ENCODE peak calls at places on chromosomes 2 and 18, in six cellular contexts. One of them, this sample, is unnamed.

GRCh38 chr2:173874003-173874898 is 90.9 kb downstream of the SP3 start:
- DNase-seq in HFF-Myc: no peak
- DNase-seq in BJ: no peak
- DNase-seq in AG04449: no peak
- DNase-seq in psoas muscle: no peak
- DNase-seq in cardiac muscle cell: no peak
- DNase-seq in this sample: no peak

GRCh38 chr18:7333163-7333562 is 102.3 kb downstream of the LRRC30 start:
- DNase-seq in psoas muscle: no peak
- DNase-seq in HFF-Myc: no peak
- DNase-seq in AG04449: no peak
- DNase-seq in BJ: no peak
- DNase-seq in cardiac muscle cell: no peak
- DNase-seq in this sample: no peak

GRCh38 chr2:139374307-139374850 is 594.2 kb upstream of the NXPH2 start:
- DNase-seq in cardiac muscle cell: no peak
- DNase-seq in HFF-Myc: no peak
- DNase-seq in psoas muscle: no peak
- DNase-seq in BJ: no peak
- DNase-seq in AG04449: no peak
- DNase-seq in this sample: no peak

GRCh38 chr2:223947711-223948205 is 2.6 kb upstream of the WDFY1 start:
- DNase-seq in HFF-Myc: no peak
- DNase-seq in AG04449: no peak
- DNase-seq in psoas muscle: no peak
- DNase-seq in cardiac muscle cell: peak
- DNase-seq in BJ: no peak
- DNase-seq in this sample: no peak

GRCh38 chr2:95388091-95388692 is 14.3 kb upstream of the FAHD2A start:
- DNase-seq in cardiac muscle cell: no peak
- DNase-seq in AG04449: no peak
- DNase-seq in HFF-Myc: no peak
- DNase-seq in BJ: no peak
- DNase-seq in psoas muscle: no peak
- DNase-seq in this sample: no peak

GRCh38 chr2:42598656-42599267 is 30.3 kb downstream of the MTA3 start:
- DNase-seq in BJ: no peak
- DNase-seq in AG04449: no peak
- DNase-seq in cardiac muscle cell: no peak
- DNase-seq in HFF-Myc: no peak
- DNase-seq in psoas muscle: no peak
- DNase-seq in this sample: no peak

GRCh38 chr2:119888673-119889072 is 124.2 kb upstream of the EPB41L5 start:
- DNase-seq in HFF-Myc: peak
- DNase-seq in psoas muscle: no peak
- DNase-seq in BJ: peak
- DNase-seq in AG04449: peak
- DNase-seq in cardiac muscle cell: peak
- DNase-seq in this sample: peak

GRCh38 chr18:22606563-22607283 is 189.0 kb upstream of the CTAGE1 start:
- DNase-seq in BJ: no peak
- DNase-seq in psoas muscle: no peak
- DNase-seq in cardiac muscle cell: peak
- DNase-seq in AG04449: no peak
- DNase-seq in HFF-Myc: no peak
- DNase-seq in this sample: peak

GRCh38 chr2:167177196-167177595 is 288.9 kb downstream of the XIRP2 start:
- DNase-seq in AG04449: no peak
- DNase-seq in HFF-Myc: no peak
- DNase-seq in psoas muscle: no peak
- DNase-seq in cardiac muscle cell: peak
- DNase-seq in BJ: no peak
- DNase-seq in this sample: peak

GRCh38 chr2:1721706-1722483 is 22.4 kb downstream of the PXDN start:
- DNase-seq in HFF-Myc: no peak
- DNase-seq in BJ: peak
- DNase-seq in cardiac muscle cell: peak
- DNase-seq in AG04449: peak
- DNase-seq in psoas muscle: peak
- DNase-seq in this sample: peak

GRCh38 chr2:134550566-134551164 is 168.1 kb downstream of the TMEM163 start:
- DNase-seq in AG04449: no peak
- DNase-seq in HFF-Myc: no peak
- DNase-seq in BJ: no peak
- DNase-seq in cardiac muscle cell: no peak
- DNase-seq in psoas muscle: no peak
- DNase-seq in this sample: no peak

GRCh38 chr2:231228974-231229373 is 30.5 kb downstream of the ARMC9 start:
- DNase-seq in HFF-Myc: no peak
- DNase-seq in psoas muscle: no peak
- DNase-seq in BJ: no peak
- DNase-seq in AG04449: no peak
- DNase-seq in cardiac muscle cell: no peak
- DNase-seq in this sample: no peak

GRCh38 chr2:18791172-18791797 is 201.9 kb upstream of the NT5C1B start:
- DNase-seq in BJ: no peak
- DNase-seq in cardiac muscle cell: no peak
- DNase-seq in psoas muscle: no peak
- DNase-seq in HFF-Myc: no peak
- DNase-seq in AG04449: no peak
- DNase-seq in this sample: peak

GRCh38 chr2:139217641-139218040 is 437.5 kb upstream of the NXPH2 start:
- DNase-seq in BJ: no peak
- DNase-seq in AG04449: no peak
- DNase-seq in psoas muscle: no peak
- DNase-seq in HFF-Myc: no peak
- DNase-seq in cardiac muscle cell: no peak
- DNase-seq in this sample: no peak

GRCh38 chr2:241499146-241499965 is 9.0 kb downstream of the STK25 start:
- DNase-seq in BJ: no peak
- DNase-seq in HFF-Myc: no peak
- DNase-seq in AG04449: no peak
- DNase-seq in cardiac muscle cell: no peak
- DNase-seq in psoas muscle: no peak
- DNase-seq in this sample: peak

GRCh38 chr2:41355794-41356193 is 692.0 kb upstream of the PKDCC start:
- DNase-seq in AG04449: no peak
- DNase-seq in cardiac muscle cell: no peak
- DNase-seq in HFF-Myc: no peak
- DNase-seq in psoas muscle: no peak
- DNase-seq in BJ: no peak
- DNase-seq in this sample: no peak

GRCh38 chr2:235592430-235592829 is 98.6 kb downstream of the AGAP1 start:
- DNase-seq in cardiac muscle cell: no peak
- DNase-seq in AG04449: no peak
- DNase-seq in BJ: no peak
- DNase-seq in psoas muscle: no peak
- DNase-seq in HFF-Myc: no peak
- DNase-seq in this sample: peak

GRCh38 chr2:238868616-238869292 is 20.9 kb downstream of the TWIST2 start:
- DNase-seq in cardiac muscle cell: peak
- DNase-seq in psoas muscle: peak
- DNase-seq in AG04449: no peak
- DNase-seq in BJ: peak
- DNase-seq in HFF-Myc: no peak
- DNase-seq in this sample: peak

GRCh38 chr2:76861708-76862107 is 660.5 kb downstream of the LRRTM4 start:
- DNase-seq in BJ: no peak
- DNase-seq in cardiac muscle cell: peak
- DNase-seq in psoas muscle: no peak
- DNase-seq in AG04449: no peak
- DNase-seq in HFF-Myc: no peak
- DNase-seq in this sample: peak

GRCh38 chr2:176066645-176067586 is 16.8 kb downstream of the EVX2 start:
- DNase-seq in AG04449: no peak
- DNase-seq in HFF-Myc: no peak
- DNase-seq in cardiac muscle cell: no peak
- DNase-seq in psoas muscle: no peak
- DNase-seq in BJ: no peak
- DNase-seq in this sample: no peak

GRCh38 chr18:500230-500555 is 308 bp downstream of the COLEC12 start:
- DNase-seq in psoas muscle: peak
- DNase-seq in BJ: no peak
- DNase-seq in AG04449: no peak
- DNase-seq in cardiac muscle cell: peak
- DNase-seq in HFF-Myc: no peak
- DNase-seq in this sample: peak

GRCh38 chr2:167294775-167295140 is 406.5 kb downstream of the XIRP2 start:
- DNase-seq in cardiac muscle cell: peak
- DNase-seq in HFF-Myc: no peak
- DNase-seq in BJ: no peak
- DNase-seq in psoas muscle: no peak
- DNase-seq in AG04449: no peak
- DNase-seq in this sample: no peak

GRCh38 chr2:223056656-223057418 is 4.8 kb downstream of the KCNE4 start:
- DNase-seq in BJ: no peak
- DNase-seq in psoas muscle: no peak
- DNase-seq in HFF-Myc: no peak
- DNase-seq in AG04449: no peak
- DNase-seq in cardiac muscle cell: no peak
- DNase-seq in this sample: peak

GRCh38 chr18:33596178-33596854 is 18.3 kb downstream of the ASXL3 start:
- DNase-seq in cardiac muscle cell: peak
- DNase-seq in AG04449: peak
- DNase-seq in psoas muscle: no peak
- DNase-seq in BJ: no peak
- DNase-seq in HFF-Myc: no peak
- DNase-seq in this sample: peak

GRCh38 chr2:13193075-13193474 is 476.3 kb downstream of the TRIB2 start:
- DNase-seq in HFF-Myc: no peak
- DNase-seq in BJ: no peak
- DNase-seq in AG04449: no peak
- DNase-seq in cardiac muscle cell: no peak
- DNase-seq in psoas muscle: no peak
- DNase-seq in this sample: peak

GRCh38 chr18:46148810-46149209 is 44.6 kb downstream of the HAUS1 start:
- DNase-seq in cardiac muscle cell: peak
- DNase-seq in BJ: no peak
- DNase-seq in psoas muscle: no peak
- DNase-seq in AG04449: no peak
- DNase-seq in HFF-Myc: peak
- DNase-seq in this sample: peak

GRCh38 chr2:209391776-209392401 is 32.0 kb upstream of the MAP2 start:
- DNase-seq in BJ: no peak
- DNase-seq in HFF-Myc: no peak
- DNase-seq in psoas muscle: no peak
- DNase-seq in cardiac muscle cell: peak
- DNase-seq in AG04449: peak
- DNase-seq in this sample: peak

GRCh38 chr18:64474279-64474678 is 325.4 kb upstream of the LINC00305 start:
- DNase-seq in HFF-Myc: no peak
- DNase-seq in AG04449: no peak
- DNase-seq in psoas muscle: no peak
- DNase-seq in cardiac muscle cell: no peak
- DNase-seq in BJ: no peak
- DNase-seq in this sample: peak

GRCh38 chr2:165471349-165471975 is 2.0 kb downstream of the CSRNP3 start:
- DNase-seq in AG04449: no peak
- DNase-seq in BJ: peak
- DNase-seq in cardiac muscle cell: peak
- DNase-seq in HFF-Myc: no peak
- DNase-seq in psoas muscle: no peak
- DNase-seq in this sample: peak
- H3K4me3 ChIP-seq in AG04449: no peak
- H3K4me3 ChIP-seq in BJ: no peak
- H3K4me3 ChIP-seq in cardiac muscle cell: peak
- H3K4me3 ChIP-seq in HFF-Myc: peak
- H3K4me3 ChIP-seq in psoas muscle: no peak
- H3K4me3 ChIP-seq in this sample: no peak

DNA sequence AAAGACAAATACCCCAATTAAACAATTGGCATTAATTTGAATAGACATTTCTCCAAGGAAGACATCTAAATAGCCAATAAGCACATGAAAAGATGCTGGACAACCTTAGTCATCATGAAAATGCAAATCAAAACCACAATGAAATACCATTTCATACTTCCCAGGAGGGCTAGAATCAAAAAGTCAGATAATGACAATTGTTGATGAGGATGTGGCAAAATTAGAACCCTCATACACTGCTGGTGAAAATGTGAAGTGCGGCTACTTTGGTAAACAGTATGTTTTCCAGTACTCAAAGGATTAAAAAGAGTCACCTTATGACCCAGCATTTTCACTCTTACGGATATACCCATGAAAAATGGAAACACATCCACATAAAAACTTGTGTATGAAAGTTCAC is 91.6 kb downstream of the FIGN start:
- DNase-seq in AG04449: no peak
- DNase-seq in cardiac muscle cell: no peak
- DNase-seq in psoas muscle: no peak
- DNase-seq in HFF-Myc: no peak
- DNase-seq in BJ: no peak
- DNase-seq in this sample: no peak
- TF ChIP-seq CTCF in AG04449: no peak
- TF ChIP-seq CTCF in cardiac muscle cell: no peak
- TF ChIP-seq CTCF in psoas muscle: no peak
- TF ChIP-seq CTCF in HFF-Myc: no peak
- TF ChIP-seq CTCF in BJ: no peak
- TF ChIP-seq CTCF in this sample: no peak

GRCh38 chr18:12254137-12254819 is at the start of gene CIDEA:
- DNase-seq in AG04449: no peak
- DNase-seq in HFF-Myc: no peak
- DNase-seq in BJ: no peak
- DNase-seq in cardiac muscle cell: peak
- DNase-seq in psoas muscle: no peak
- DNase-seq in this sample: no peak
- H3K4me3 ChIP-seq in AG04449: peak
- H3K4me3 ChIP-seq in HFF-Myc: no peak
- H3K4me3 ChIP-seq in BJ: peak
- H3K4me3 ChIP-seq in cardiac muscle cell: peak
- H3K4me3 ChIP-seq in psoas muscle: peak
- H3K4me3 ChIP-seq in this sample: peak

GRCh38 chr2:112345030-112346027 is 69.9 kb downstream of the ZC3H6 start:
- DNase-seq in psoas muscle: no peak
- DNase-seq in AG04449: no peak
- DNase-seq in HFF-Myc: no peak
- DNase-seq in cardiac muscle cell: no peak
- DNase-seq in BJ: no peak
- DNase-seq in this sample: no peak
- TF ChIP-seq CTCF in psoas muscle: no peak
- TF ChIP-seq CTCF in AG04449: no peak
- TF ChIP-seq CTCF in HFF-Myc: no peak
- TF ChIP-seq CTCF in cardiac muscle cell: no peak
- TF ChIP-seq CTCF in BJ: no peak
- TF ChIP-seq CTCF in this sample: no peak

GRCh38 chr2:216299130-216299529 is 73.2 kb downstream of the MARCHF4 start:
- DNase-seq in psoas muscle: no peak
- DNase-seq in HFF-Myc: no peak
- DNase-seq in cardiac muscle cell: no peak
- DNase-seq in AG04449: no peak
- DNase-seq in BJ: no peak
- DNase-seq in this sample: no peak
- H3K4me3 ChIP-seq in psoas muscle: no peak
- H3K4me3 ChIP-seq in HFF-Myc: no peak
- H3K4me3 ChIP-seq in cardiac muscle cell: no peak
- H3K4me3 ChIP-seq in AG04449: no peak
- H3K4me3 ChIP-seq in BJ: no peak
- H3K4me3 ChIP-seq in this sample: no peak